ENCODE peak calls at places on chromosome X, in five cellular contexts. R is GM12878, G is tibial artery, A is pancreas, X is kidney epithelial cell. Z is an unnamed sample.

GRCh38 chrX:46953597-46953996 is 41.4 kb downstream of the JADE3 start:
- DNase-seq in R (no peak), X (no peak), A (no peak), G (no peak), Z (no peak)

GRCh38 chrX:71492086-71493065 is 40.5 kb upstream of the OGT start:
- DNase-seq in R (no peak), A (peak; percentile 65), G (peak; percentile 25), X (no peak), Z (no peak)

GRCh38 chrX:118872102-118872566 is 48.5 kb downstream of the ZCCHC12 start:
- DNase-seq in X (no peak), A (no peak), G (peak; percentile 22), R (no peak), Z (no peak)

GRCh38 chrX:53081925-53082772 is at the start of gene TSPYL2:
- DNase-seq in R (peak; percentile 79), X (peak; percentile 72), G (peak; percentile 91), A (peak; percentile 96), Z (peak; percentile 85)

GRCh38 chrX:76253432-76253831 is 80.6 kb downstream of the PBDC1 start:
- DNase-seq in X (no peak), A (no peak), G (no peak), R (peak; percentile 30), Z (no peak)

GRCh38 chrX:68978211-68978780 is 149.5 kb downstream of the EFNB1 start:
- DNase-seq in A (no peak), G (no peak), R (no peak), X (no peak), Z (no peak)

GRCh38 chrX:68511255-68511654 is 12.4 kb downstream of the YIPF6 start:
- DNase-seq in R (no peak), G (no peak), X (no peak), A (no peak), Z (no peak)

GRCh38 chrX:53190363-53190960 is 34.5 kb downstream of the KDM5C start:
- DNase-seq in A (no peak), X (no peak), R (no peak), G (no peak), Z (no peak)

GRCh38 chrX:104324871-104325585 is 70.3 kb upstream of the ESX1 start:
- DNase-seq in A (no peak), X (no peak), G (no peak), R (no peak), Z (no peak)

GRCh38 chrX:154048398-154048797 is 28.7 kb upstream of the IRAK1 start:
- DNase-seq in G (no peak), R (no peak), X (no peak), A (no peak), Z (no peak)

GRCh38 chrX:35622021-35622420 is 176.1 kb upstream of the MAGEB16 start:
- DNase-seq in R (no peak), A (no peak), X (peak; percentile 4), G (no peak), Z (no peak)

GRCh38 chrX:151726751-151727150 is 7.8 kb upstream of the CNGA2 start:
- DNase-seq in G (no peak), R (no peak), A (peak; percentile 46), X (no peak), Z (no peak)

GRCh38 chrX:34656467-34656841 is 631 bp downstream of the TMEM47 start:
- DNase-seq in R (no peak), X (no peak), G (peak; percentile 16), A (no peak), Z (no peak)

GRCh38 chrX:134443020-134443419 is 16.9 kb upstream of the HPRT1 start:
- DNase-seq in X (peak; percentile 52), A (no peak), R (no peak), G (no peak), Z (no peak)

GRCh38 chrX:15310117-15310516 is 5.3 kb downstream of the ASB11 start:
- DNase-seq in R (no peak), X (no peak), A (no peak), G (peak; percentile 57), Z (peak; percentile 34)

GRCh38 chrX:13851996-13852695 is 35.3 kb upstream of the GPM6B start:
- DNase-seq in X (no peak), A (no peak), G (no peak), R (no peak), Z (no peak)

GRCh38 chrX:21799767-21800166 is 39.6 kb upstream of the MBTPS2 start:
- DNase-seq in G (no peak), R (no peak), A (no peak), X (no peak), Z (no peak)

GRCh38 chrX:72539822-72540221 is 32.8 kb downstream of the HDAC8 start:
- DNase-seq in A (no peak), R (no peak), X (no peak), G (no peak), Z (no peak)

GRCh38 chrX:153646620-153647373 is at the start of gene DUSP9:
- DNase-seq in X (no peak), R (no peak), G (no peak), A (peak; percentile 70), Z (no peak)

GRCh38 chrX:8565729-8566128 is 101.1 kb downstream of the VCX3B start:
- DNase-seq in X (no peak), G (no peak), A (no peak), R (no peak), Z (no peak)

GRCh38 chrX:73930300-73930699 is 367.3 kb downstream of the CHIC1 start:
- DNase-seq in A (no peak), X (no peak), G (no peak), R (no peak), Z (no peak)

GRCh38 chrX:24149346-24150050 is at the start of gene ZFX:
- DNase-seq in X (no peak), A (peak; percentile 85), G (peak; percentile 37), R (no peak), Z (no peak)

GRCh38 chrX:9466115-9466495 is 1.2 kb downstream of the TBL1X start:
- DNase-seq in X (no peak), R (no peak), G (peak; percentile 53), A (peak; percentile 72), Z (no peak)

GRCh38 chrX:3540105-3540504 is 173.3 kb downstream of the PRKX start:
- DNase-seq in R (no peak), A (no peak), G (no peak), X (no peak), Z (no peak)

GRCh38 chrX:108537005-108537404 is 97.4 kb downstream of the COL4A5 start:
- DNase-seq in R (no peak), A (no peak), G (no peak), X (peak; percentile 1), Z (no peak)

GRCh38 chrX:20116575-20117240 is at the start of gene MAP7D2:
- DNase-seq in X (no peak), A (no peak), R (no peak), G (no peak), Z (no peak)

GRCh38 chrX:41542151-41542935 is 95.2 kb downstream of the NYX start:
- DNase-seq in A (no peak), R (no peak), X (no peak), G (no peak), Z (no peak)

GRCh38 chrX:39728025-39728424 is 369.7 kb downstream of the BCOR start:
- DNase-seq in R (no peak), X (no peak), G (no peak), A (no peak), Z (no peak)

GRCh38 chrX:138759217-138759943 is 47.9 kb upstream of the FGF13 start:
- DNase-seq in X (no peak), R (no peak), G (no peak), A (no peak), Z (no peak)

GRCh38 chrX:155009994-155010472 is 12.5 kb downstream of the F8 start:
- DNase-seq in A (no peak), X (no peak), R (no peak), G (no peak), Z (no peak)

GRCh38 chrX:32447640-32448039 is 763.7 kb downstream of the DMD start:
- DNase-seq in G (no peak), X (no peak), R (no peak), A (no peak), Z (no peak)

GRCh38 chrX:32448945-32449344 is 762.4 kb downstream of the DMD start:
- DNase-seq in G (no peak), X (no peak), A (no peak), R (peak; percentile 23), Z (no peak)

GRCh38 chrX:32448320-32448719 is 763.0 kb downstream of the DMD start:
- DNase-seq in G (no peak), R (peak; percentile 74), X (no peak), A (no peak), Z (no peak)

DNA sequence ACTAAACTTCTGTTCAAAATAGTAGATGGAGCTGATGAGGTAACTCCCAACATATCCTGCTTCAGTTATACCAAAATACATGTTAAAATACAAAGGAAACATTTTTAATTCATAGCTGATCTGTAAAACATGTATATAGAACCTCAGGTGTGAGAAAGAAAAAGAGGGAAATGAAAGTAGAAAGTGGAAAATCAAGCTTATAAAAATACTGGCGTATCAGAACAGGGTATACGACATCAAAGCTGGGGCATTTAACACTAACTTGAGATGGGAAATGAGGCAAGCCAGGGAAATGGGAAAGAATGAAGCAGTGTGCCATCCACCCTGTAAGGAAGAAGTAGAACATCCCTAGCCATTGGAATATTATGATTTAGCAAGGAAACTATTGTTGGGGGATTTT is 767.5 kb downstream of the DMD start:
- DNase-seq in R (no peak), G (no peak), X (no peak), A (no peak), Z (no peak)
- H3K4me3 ChIP-seq in R (no peak overlapping the region), G (no peak overlapping the region), X (no peak overlapping the region), A (no peak overlapping the region), Z (no peak overlapping the region)

GRCh38 chrX:350534-351321 is 32.1 kb upstream of the GTPBP6 start:
- DNase-seq in G (no peak), X (no peak), A (peak; percentile 52), R (no peak), Z (no peak)
- TF ChIP-seq CTCF in G (no peak), X (no peak), A (no peak), R (no peak), Z (no peak)

GRCh38 chrX:110087485-110088356 is 84.8 kb downstream of the TMEM164 start:
- DNase-seq in R (no peak), G (peak; percentile 22), A (no peak), X (peak; percentile 70), Z (peak; percentile 49)
- H3K4me3 ChIP-seq in R (no peak overlapping the region), G (no peak overlapping the region), A (no peak overlapping the region), X (no peak overlapping the region), Z (no peak overlapping the region)

DNA sequence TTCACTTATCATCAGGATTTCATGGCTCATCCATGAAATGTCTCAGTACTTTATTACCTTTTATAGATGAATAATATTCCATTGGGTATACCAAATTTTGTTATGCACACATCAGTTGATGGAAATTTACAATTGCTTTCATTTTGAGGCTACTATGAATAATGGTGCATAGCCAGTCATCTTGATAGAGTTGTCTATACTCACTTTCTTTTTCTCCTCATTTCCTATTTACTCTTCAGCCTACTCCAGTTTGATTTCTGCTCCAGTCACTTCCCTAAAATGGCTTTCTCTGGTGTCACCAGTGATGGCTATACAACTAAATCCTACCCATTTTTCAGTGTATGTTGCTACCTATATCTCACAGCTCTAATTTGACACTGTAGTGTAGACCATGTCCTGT is 743.5 kb upstream of the MAGEB2 start:
- DNase-seq in A (no peak), G (no peak), R (no peak), X (no peak), Z (no peak)
- TF ChIP-seq CTCF in A (no peak), G (no peak), R (no peak), X (no peak), Z (no peak)

DNA sequence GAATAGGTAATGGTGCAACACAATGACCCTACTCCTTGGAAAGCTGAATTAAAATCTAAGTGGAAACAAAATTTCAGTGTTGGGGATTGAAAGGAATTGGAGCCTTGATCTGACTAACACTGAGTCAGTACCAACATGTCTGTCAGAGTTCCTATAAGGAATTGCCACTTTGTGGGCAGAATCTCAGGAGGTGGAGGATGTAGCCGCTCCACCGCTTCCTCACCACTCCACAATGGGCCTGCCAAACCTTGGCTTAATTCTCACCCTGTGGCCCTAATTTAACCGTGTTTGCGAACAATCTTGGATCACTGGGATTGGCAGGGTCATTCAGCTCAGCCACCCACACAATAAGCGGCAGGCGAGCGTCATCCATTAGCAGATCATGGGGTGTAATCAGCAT is 6.1 kb downstream of the SRPX start:
- DNase-seq in R (no peak), A (no peak), G (no peak), X (no peak), Z (no peak)
- H3K4me3 ChIP-seq in R (no peak overlapping the region), A (no peak overlapping the region), G (no peak overlapping the region), X (no peak overlapping the region), Z (no peak overlapping the region)

Z was measured in retinal pigment epithelial cell.